ENCODE peak calls at places on chromosome 7, in seven cellular contexts. K is GM12878, W is SK-N-SH, I is GM23338, P is K562, E is HCT116, H is HepG2. Y is an unnamed sample.

GRCh38 chr7:132065193-132065972 is 509.0 kb upstream of the PODXL start:
- DNase-seq in K (no peak), W (peak; percentile 41), I (no peak), P (no peak), E (peak; percentile 39), H (no peak), Y (peak; percentile 88)

GRCh38 chr7:144908943-144909556 is 73.2 kb upstream of the TPK1 start:
- DNase-seq in K (no peak), W (no peak), I (peak; percentile 18), P (no peak), E (no peak), H (no peak), Y (no peak)

GRCh38 chr7:106057962-106058901 is 53.9 kb downstream of the SYPL1 start:
- DNase-seq in K (peak; percentile 88), W (no peak), I (no peak), P (no peak), E (no peak), H (peak; percentile 56), Y (no peak)

GRCh38 chr7:128098629-128099028 is 67.4 kb upstream of the LRRC4 start:
- DNase-seq in K (no peak), W (no peak), I (no peak), P (no peak), E (no peak), H (no peak), Y (no peak)

GRCh38 chr7:55961994-55962393 is 2.4 kb upstream of the NIPSNAP2 start:
- DNase-seq in K (no peak), W (no peak), I (no peak), P (no peak), E (no peak), H (no peak), Y (no peak)

GRCh38 chr7:148700693-148701092 is 2.0 kb downstream of the CUL1 start:
- DNase-seq in K (no peak), W (peak; percentile 50), I (peak; percentile 50), P (peak; percentile 72), E (no peak), H (no peak), Y (no peak)

GRCh38 chr7:75905785-75906604 is 9.0 kb upstream of the POR start:
- DNase-seq in K (no peak), W (no peak), I (peak; percentile 72), P (no peak), E (no peak), H (peak; percentile 97), Y (no peak)

GRCh38 chr7:45252857-45253256 is 95.3 kb downstream of the RAMP3 start:
- DNase-seq in K (no peak), W (no peak), I (no peak), P (no peak), E (no peak), H (no peak), Y (no peak)

GRCh38 chr7:121366852-121367431 is 29.2 kb downstream of the FAM3C start:
- DNase-seq in K (no peak), W (peak; percentile 41), I (peak; percentile 21), P (peak; percentile 43), E (no peak), H (peak; percentile 18), Y (peak; percentile 30)

GRCh38 chr7:97801108-97801507 is 69.2 kb downstream of the TAC1 start:
- DNase-seq in K (no peak), W (no peak), I (peak; percentile 31), P (no peak), E (no peak), H (no peak), Y (no peak)

GRCh38 chr7:66877577-66878300 is 43.3 kb upstream of the TMEM248 start:
- DNase-seq in K (peak; percentile 54), W (no peak), I (no peak), P (no peak), E (no peak), H (no peak), Y (no peak)

GRCh38 chr7:3533040-3533439 is 232.0 kb downstream of the SDK1 start:
- DNase-seq in K (no peak), W (no peak), I (no peak), P (no peak), E (no peak), H (no peak), Y (no peak)

GRCh38 chr7:80181411-80181810 is 46.8 kb downstream of the GNAI1 start:
- DNase-seq in K (no peak), W (no peak), I (no peak), P (no peak), E (no peak), H (no peak), Y (no peak)
- TF ChIP-seq REST in K (no peak), W (no peak), I (no peak), P (no peak), E (no peak), H (no peak), Y (no peak)

GRCh38 chr7:95508780-95509179 is 23.0 kb downstream of the ASB4 start:
- DNase-seq in K (no peak), W (no peak), I (no peak), P (no peak), E (no peak), H (no peak), Y (no peak)

GRCh38 chr7:95511716-95512260 is 26.0 kb downstream of the ASB4 start:
- DNase-seq in K (no peak), W (peak; percentile 48), I (peak; percentile 92), P (peak; percentile 71), E (peak; percentile 63), H (peak; percentile 75), Y (no peak)

DNA sequence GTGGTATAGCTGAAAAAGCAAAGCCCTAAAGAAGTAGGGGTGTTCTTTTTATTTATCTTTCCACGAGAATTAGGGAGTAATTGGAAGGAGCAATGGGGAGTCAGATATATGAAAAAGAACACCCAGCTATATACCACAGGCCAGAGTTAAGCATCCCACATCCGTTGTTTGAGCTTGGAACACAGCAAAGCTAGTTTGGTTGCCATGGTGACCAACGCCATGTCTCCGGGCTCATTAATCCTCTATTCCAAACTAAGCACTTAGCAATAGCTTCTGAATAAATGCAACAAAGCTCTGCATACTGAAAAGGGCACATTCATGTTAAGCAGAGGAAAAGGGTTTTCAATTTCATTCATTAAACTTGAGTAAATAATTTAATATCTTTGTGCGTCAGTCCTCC is 23.5 kb downstream of the ASB4 start:
- DNase-seq in K (no peak), W (peak; percentile 52), I (peak; percentile 86), P (no peak), E (no peak), H (peak; percentile 25), Y (no peak)
- TF ChIP-seq POLR2AphosphoS5 in K (no peak), W (no peak), I (no peak), P (no peak), E (no peak), H (no peak), Y (no peak)

DNA sequence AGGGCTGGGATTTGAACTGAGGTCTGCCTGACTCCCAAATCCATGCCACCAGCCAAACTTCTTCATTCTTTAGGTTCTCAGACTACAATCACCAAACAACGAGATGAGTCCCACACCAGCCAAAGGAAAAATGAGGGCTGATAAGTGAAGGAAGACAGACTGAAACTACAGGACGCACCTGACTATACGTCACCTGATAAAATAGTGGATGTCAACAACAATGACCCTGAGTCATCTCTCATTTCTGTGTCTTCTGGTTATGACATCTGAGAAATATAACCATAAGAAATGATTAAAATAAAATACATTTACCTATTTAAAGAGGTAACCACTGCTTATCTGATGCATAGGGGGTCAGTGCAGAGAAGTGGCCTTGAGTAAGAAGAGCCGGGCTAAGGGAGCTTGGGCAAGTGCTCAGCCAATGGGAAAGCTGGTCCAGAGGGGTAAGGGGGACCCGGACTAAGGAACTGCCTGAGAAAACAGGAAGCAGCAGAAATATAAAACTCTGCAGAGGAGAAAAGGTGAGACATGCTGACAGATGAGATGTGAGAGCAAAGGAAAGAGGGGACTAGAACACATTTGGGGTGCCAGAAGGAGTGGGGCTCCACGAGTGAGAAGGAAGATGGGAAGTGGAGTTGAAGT is 51.8 kb downstream of the HIPK2 start:
- DNase-seq in K (no peak), W (no peak), I (no peak), P (no peak), E (no peak), H (no peak), Y (no peak)
- H3K4me1 ChIP-seq in K (peaks cover 25% of the 10 kb centered on the region), W (peaks cover 9% of the 10 kb centered on the region), I (peaks cover under 1% of the 10 kb centered on the region), P (peaks cover 5% of the 10 kb centered on the region), E (peaks cover 41% of the 10 kb centered on the region), H (peaks cover 64% of the 10 kb centered on the region), Y (peaks cover 54% of the 10 kb centered on the region)

DNA sequence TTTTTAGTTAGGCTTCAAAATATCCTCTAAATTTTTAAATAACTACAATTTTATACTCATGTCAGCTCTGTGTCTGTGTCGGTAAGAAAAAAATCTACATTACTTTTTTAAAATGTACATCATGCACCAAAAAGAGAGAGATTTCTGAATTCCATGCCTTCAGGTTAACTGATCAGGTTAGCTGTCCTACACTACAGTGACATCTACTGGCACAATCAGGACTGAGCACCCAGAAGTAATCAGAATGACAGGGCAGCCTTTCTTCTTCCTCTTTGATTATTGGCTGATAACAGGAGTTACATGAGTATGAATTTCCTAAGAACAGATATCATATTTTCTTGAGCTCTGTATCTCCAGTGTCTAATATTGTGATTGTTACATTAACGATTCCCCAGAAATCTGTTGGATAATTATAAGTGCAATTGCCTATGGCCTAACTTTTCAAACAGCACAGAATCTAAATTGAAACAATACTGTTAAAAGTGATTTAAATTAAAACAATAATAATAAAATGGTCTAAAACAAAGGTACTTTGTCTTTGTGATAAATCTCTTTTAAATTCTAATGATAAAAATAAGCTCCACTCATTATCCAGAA is 41.8 kb upstream of the HYCC1 start:
- DNase-seq in K (peak; percentile 60), W (peak; percentile 70), I (peak; percentile 75), P (peak; percentile 66), E (peak; percentile 64), H (peak; percentile 52), Y (peak; percentile 61)
- TF ChIP-seq REST in K (no peak), W (no peak), I (no peak), P (no peak), E (no peak), H (no peak), Y (no peak)

GRCh38 chr7:123135960-123136359 is 63.8 kb downstream of the SLC13A1 start:
- DNase-seq in K (no peak), W (no peak), I (no peak), P (no peak), E (no peak), H (no peak), Y (no peak)
- TF ChIP-seq POLR2AphosphoS5 in K (no peak), W (no peak), I (no peak), P (no peak), E (no peak), H (no peak), Y (no peak)

GRCh38 chr7:155555116-155555695 is 8.8 kb upstream of the CNPY1 start:
- DNase-seq in K (no peak), W (no peak), I (no peak), P (no peak), E (no peak), H (no peak), Y (no peak)
- H3K4me1 ChIP-seq in K (no peaks in the 10 kb centered on the region), W (no peaks in the 10 kb centered on the region), I (no peaks in the 10 kb centered on the region), P (no peaks in the 10 kb centered on the region), E (no peaks in the 10 kb centered on the region), H (no peaks in the 10 kb centered on the region), Y (no peaks in the 10 kb centered on the region)

Y was measured in Panc1.